ENCODE peak calls at places on chromosomes 13 and 19, in six cellular contexts. E, U, C, H, I and B are unnamed samples.

GRCh38 chr19:52946322-52947310 is 16.1 kb downstream of the ZNF816 start:
- DNase-seq in U (no peak), E (peak; percentile 33), H (peak; percentile 87), C (no peak), I (no peak), B (no peak)

GRCh38 chr19:14433454-14434156 is 499 bp downstream of the PKN1 start:
- DNase-seq in E (no peak), U (peak; percentile 53), C (peak; percentile 30), H (peak; percentile 62), I (peak; percentile 74), B (no peak)

GRCh38 chr13:39415403-39415802 is 187.6 kb downstream of the LHFPL6 start:
- DNase-seq in E (peak; percentile 40), U (peak; percentile 52), I (no peak), H (no peak), C (no peak), B (no peak)

GRCh38 chr13:30934381-30934780 is 1.9 kb downstream of the TEX26 start:
- DNase-seq in H (no peak), I (no peak), E (no peak), U (no peak), C (no peak), B (no peak)

GRCh38 chr19:17817668-17818363 is 3.5 kb downstream of the INSL3 start:
- DNase-seq in H (no peak), U (no peak), E (no peak), C (no peak), I (no peak), B (no peak)

GRCh38 chr19:3692141-3693029 is 7.9 kb downstream of the PIP5K1C start:
- DNase-seq in I (peak; percentile 8), E (peak; percentile 77), H (no peak), U (no peak), C (peak; percentile 45), B (no peak)

GRCh38 chr13:33108620-33109019 is 92.4 kb downstream of the KL start:
- DNase-seq in I (no peak), U (no peak), H (no peak), E (no peak), C (no peak), B (no peak)

GRCh38 chr19:38120471-38121030 is 103.5 kb downstream of the DPF1 start:
- DNase-seq in C (no peak), U (no peak), E (no peak), I (peak; percentile 88), H (no peak), B (no peak)

GRCh38 chr19:5137571-5138124 is 168.7 kb downstream of the KDM4B start:
- DNase-seq in U (no peak), C (no peak), H (no peak), E (peak; percentile 72), I (no peak), B (no peak)